ENCODE peak calls at places on chromosomes 13 and 19, in eight cellular contexts. D, G, H, A, L, Q, F and E are unnamed samples.
A peak's percentile ranks its signal among the peaks of the same experiment; 100 is the strongest.

GRCh38 chr19:54298357-54299125 is 14.4 kb downstream of the LILRA5 start:
- DNase-seq in D (no peak), G (no peak), H (no peak), A (no peak), L (no peak), Q (no peak), F (no peak), E (no peak)

GRCh38 chr13:36553501-36553900 is 120.3 kb upstream of the SERTM1 start:
- DNase-seq in D (no peak), G (no peak), H (no peak), A (no peak), L (no peak), Q (no peak), F (no peak), E (no peak)

GRCh38 chr13:76383671-76384461 is 502.3 kb downstream of the KCTD12 start:
- DNase-seq in D (peak; percentile 49), G (peak; percentile 5), H (no peak), A (no peak), L (no peak), Q (no peak), F (peak; percentile 62), E (no peak)

GRCh38 chr19:48466571-48467325 is 2.4 kb upstream of the CYTH2 start:
- DNase-seq in D (no peak), G (no peak), H (no peak), A (no peak), L (no peak), Q (no peak), F (peak; percentile 50), E (no peak)

GRCh38 chr19:36837525-36837901 is 674 bp downstream of the ZNF790 start:
- DNase-seq in D (no peak), G (no peak), H (no peak), A (no peak), L (peak; percentile 38), Q (no peak), F (peak; percentile 9), E (no peak)

GRCh38 chr13:112435973-112436372 is 59.8 kb downstream of the SPACA7 start:
- DNase-seq in D (no peak), G (no peak), H (no peak), A (no peak), L (no peak), Q (no peak), F (no peak), E (no peak)

GRCh38 chr19:1469936-1470863 is 8.8 kb downstream of the C19orf25 start:
- DNase-seq in D (peak; percentile 90), G (no peak), H (peak; percentile 42), A (peak; percentile 92), L (peak; percentile 77), Q (no peak), F (peak; percentile 72), E (peak; percentile 76)

GRCh38 chr19:18223860-18224524 is 2.2 kb downstream of the PDE4C start:
- DNase-seq in D (no peak), G (peak; percentile 68), H (peak; percentile 49), A (peak; percentile 81), L (no peak), Q (no peak), F (no peak), E (peak; percentile 75)